ENCODE peak calls at places on chromosomes 7 and 10, in eight cellular contexts. V is GM23338; K is ascending aorta; F is body of pancreas; W is stomach; M is neuronal stem cell; I is CD8-positive, alpha-beta memory T cell; U is BJ. J is an unnamed sample. For H3K27me3 and H3K36me3, the result is how much of the 10 kb centered on the place peaks cover.

GRCh38 chr10:49396666-49396999 is 744 bp upstream of the DRGX start:
- DNase-seq in V (no peak), K (no peak), F (no peak), W (no peak), M (no peak), I (no peak), U (no peak), J (no peak)

GRCh38 chr7:40746841-40747556 is 612.2 kb downstream of the SUGCT start:
- DNase-seq in V (no peak), K (no peak), F (no peak), W (no peak), M (no peak), I (no peak), U (no peak), J (no peak)

GRCh38 chr10:89171996-89172395 is 35.1 kb downstream of the CH25H start:
- DNase-seq in V (no peak), K (no peak), F (no peak), W (no peak), M (no peak), I (no peak), U (no peak), J (no peak)

GRCh38 chr7:23449941-23450340 is 20.4 kb downstream of the IGF2BP3 start:
- DNase-seq in V (no peak), K (no peak), F (no peak), W (no peak), M (no peak), I (no peak), U (no peak), J (no peak)

GRCh38 chr10:7953447-7953846 is 101.0 kb upstream of the GATA3 start:
- DNase-seq in V (no peak), K (no peak), F (no peak), W (no peak), M (no peak), I (no peak), U (no peak), J (no peak)

GRCh38 chr7:76424413-76425111 is at the start of gene ZP3:
- DNase-seq in V (no peak), K (no peak), F (no peak), W (no peak), M (no peak), I (no peak), U (no peak), J (no peak)

GRCh38 chr10:88117227-88117626 is 253.8 kb downstream of the PTEN start:
- DNase-seq in V (no peak), K (no peak), F (no peak), W (no peak), M (no peak), I (no peak), U (no peak), J (no peak)

GRCh38 chr7:2920041-2920440 is 75.9 kb upstream of the GNA12 start:
- DNase-seq in V (no peak), K (no peak), F (no peak), W (no peak), M (no peak), I (no peak), U (no peak), J (no peak)

GRCh38 chr10:133616371-133617130 is 10.0 kb downstream of the FRG2B start:
- DNase-seq in V (no peak), K (no peak), F (peak), W (peak), M (no peak), I (no peak), U (no peak), J (no peak)

GRCh38 chr7:100720320-100720644 is at the start of gene EPO:
- DNase-seq in V (peak), K (no peak), F (no peak), W (no peak), M (no peak), I (no peak), U (no peak), J (no peak)

GRCh38 chr10:511849-512191 is 177.6 kb downstream of the DIP2C start:
- DNase-seq in V (no peak), K (no peak), F (no peak), W (no peak), M (no peak), I (no peak), U (no peak), J (peak)

GRCh38 chr10:38038107-38038931 is 27.8 kb downstream of the ZNF33A start:
- DNase-seq in V (no peak), K (no peak), F (no peak), W (no peak), M (no peak), I (no peak), U (no peak), J (no peak)

GRCh38 chr7:12648704-12649261 is 38.6 kb upstream of the ARL4A start:
- DNase-seq in V (peak), K (no peak), F (no peak), W (no peak), M (no peak), I (no peak), U (no peak), J (no peak)

GRCh38 chr10:118568327-118568848 is 27.1 kb downstream of the PRLHR start:
- DNase-seq in V (peak), K (no peak), F (peak), W (no peak), M (peak), I (peak), U (no peak), J (no peak)

GRCh38 chr10:19904202-19904661 is 88.0 kb downstream of the PLXDC2 start:
- DNase-seq in V (no peak), K (no peak), F (no peak), W (no peak), M (no peak), I (no peak), U (no peak), J (no peak)

GRCh38 chr7:4733936-4734528 is 41.4 kb upstream of the AP5Z1 start:
- DNase-seq in V (no peak), K (no peak), F (no peak), W (no peak), M (no peak), I (no peak), U (no peak), J (no peak)

GRCh38 chr10:124998624-124999291 is 56.8 kb downstream of the ZRANB1 start:
- DNase-seq in V (no peak), K (no peak), F (peak), W (no peak), M (no peak), I (no peak), U (no peak), J (peak)

GRCh38 chr7:113113912-113114311 is 4.4 kb downstream of the SMIM30 start:
- DNase-seq in V (peak), K (no peak), F (no peak), W (no peak), M (peak), I (no peak), U (no peak), J (no peak)

GRCh38 chr10:74947781-74948401 is 121.5 kb downstream of the KAT6B start:
- DNase-seq in V (no peak), K (no peak), F (no peak), W (no peak), M (no peak), I (no peak), U (no peak), J (no peak)

GRCh38 chr7:118185163-118185860 is 1.3 kb downstream of the LSM8 start:
- DNase-seq in V (no peak), K (no peak), F (no peak), W (no peak), M (no peak), I (no peak), U (peak), J (no peak)

GRCh38 chr10:84089162-84089561 is 50.1 kb upstream of the GHITM start:
- DNase-seq in V (no peak), K (no peak), F (no peak), W (no peak), M (no peak), I (no peak), U (no peak), J (no peak)

GRCh38 chr10:43227911-43228782 is 38.7 kb downstream of the RASGEF1A start:
- DNase-seq in V (no peak), K (no peak), F (peak), W (no peak), M (no peak), I (peak), U (no peak), J (peak)

GRCh38 chr10:24382979-24383663 is 174.2 kb downstream of the KIAA1217 start:
- DNase-seq in V (peak), K (no peak), F (no peak), W (peak), M (no peak), I (no peak), U (no peak), J (no peak)

GRCh38 chr7:22730921-22731654 is 4.1 kb downstream of the IL6 start:
- DNase-seq in V (no peak), K (no peak), F (no peak), W (no peak), M (no peak), I (no peak), U (peak), J (no peak)

GRCh38 chr7:68414631-68415425 is 1183.4 kb upstream of the AUTS2 start:
- DNase-seq in V (no peak), K (no peak), F (no peak), W (no peak), M (no peak), I (no peak), U (no peak), J (no peak)

GRCh38 chr10:15368456-15368855 is 2.6 kb downstream of the FAM171A1 start:
- DNase-seq in V (no peak), K (no peak), F (no peak), W (no peak), M (no peak), I (no peak), U (no peak), J (no peak)
- H3K4me3 ChIP-seq in V (no peak), K (no peak), F (no peak), W (no peak), M (no peak), I (no peak), U (no peak), J (no peak)

DNA sequence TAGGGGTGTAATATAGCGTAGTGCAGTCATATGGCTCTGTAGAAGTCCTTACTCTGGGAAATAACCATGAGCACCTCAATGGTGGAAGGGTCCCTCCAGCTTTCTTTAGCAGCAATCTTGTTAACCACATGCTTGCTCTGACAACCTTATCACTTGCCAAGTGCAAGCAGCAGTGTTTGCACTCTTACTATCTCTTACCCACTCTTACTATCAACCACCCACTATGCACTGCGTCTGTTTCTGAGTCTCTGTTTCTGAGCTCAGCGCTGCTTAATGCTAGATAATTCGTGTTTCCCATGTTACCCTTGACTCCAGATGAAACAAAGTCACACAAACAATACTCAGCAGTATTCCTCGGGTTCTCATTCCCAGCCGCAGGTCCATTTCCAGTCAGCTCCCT is 433.7 kb upstream of the PFKP start:
- DNase-seq in V (no peak), K (no peak), F (no peak), W (no peak), M (no peak), I (no peak), U (no peak), J (no peak)
- H3K27me3 ChIP-seq in V (under half), K (under half), F (under half), W (under half), M (under half), I (under half), U (under half), J (under half)

GRCh38 chr10:78035025-78035424 is 1.4 kb downstream of the RPS24 start:
- DNase-seq in V (no peak), K (no peak), F (no peak), W (no peak), M (no peak), I (no peak), U (no peak), J (no peak)

GRCh38 chr10:78035437-78035836 is 1.8 kb downstream of the RPS24 start:
- DNase-seq in V (no peak), K (no peak), F (no peak), W (no peak), M (no peak), I (no peak), U (no peak), J (no peak)

GRCh38 chr10:78033623-78034470 is at the start of gene RPS24:
- DNase-seq in V (peak), K (peak), F (peak), W (peak), M (peak), I (peak), U (peak), J (peak)

GRCh38 chr10:78038105-78038504 is 4.4 kb downstream of the RPS24 start:
- DNase-seq in V (no peak), K (no peak), F (no peak), W (no peak), M (no peak), I (no peak), U (no peak), J (no peak)

DNA sequence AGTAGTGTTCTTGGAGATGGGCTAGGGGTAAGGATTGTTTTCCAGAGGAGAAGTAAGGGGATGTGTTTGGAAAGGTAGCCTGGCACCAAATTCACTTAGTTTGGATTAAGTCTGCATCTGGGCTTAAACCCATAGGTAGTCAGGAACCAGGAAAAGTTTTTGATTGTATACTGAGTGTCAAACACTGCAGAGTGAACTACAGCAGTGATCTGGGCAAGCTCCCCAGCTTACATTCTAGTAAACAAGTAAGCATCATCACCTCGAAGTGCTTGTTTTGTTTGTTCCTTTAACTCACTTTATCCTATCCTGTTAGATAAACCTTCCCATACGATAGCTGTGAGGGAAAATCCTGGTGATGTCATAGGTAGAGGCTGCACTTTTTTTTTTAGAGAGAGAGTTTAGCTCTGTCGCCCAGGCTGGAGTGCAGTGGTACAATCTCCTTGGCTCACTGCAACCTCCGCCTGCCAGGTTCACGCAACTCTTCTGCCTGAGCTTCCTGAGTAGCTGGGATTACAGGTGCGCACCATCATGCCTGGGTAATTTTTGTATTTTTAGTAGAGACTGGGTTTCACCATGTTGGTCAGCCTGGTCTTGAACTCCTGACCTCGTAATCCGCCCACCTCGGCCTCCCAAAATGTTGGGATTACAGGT is 2.4 kb downstream of the RPS24 start:
- DNase-seq in V (no peak), K (no peak), F (no peak), W (no peak), M (no peak), I (no peak), U (no peak), J (no peak)
- H3K36me3 ChIP-seq in V (half or more), K (half or more), F (under half), W (half or more), M (under half), I (half or more), U (under half), J (half or more)

DNA sequence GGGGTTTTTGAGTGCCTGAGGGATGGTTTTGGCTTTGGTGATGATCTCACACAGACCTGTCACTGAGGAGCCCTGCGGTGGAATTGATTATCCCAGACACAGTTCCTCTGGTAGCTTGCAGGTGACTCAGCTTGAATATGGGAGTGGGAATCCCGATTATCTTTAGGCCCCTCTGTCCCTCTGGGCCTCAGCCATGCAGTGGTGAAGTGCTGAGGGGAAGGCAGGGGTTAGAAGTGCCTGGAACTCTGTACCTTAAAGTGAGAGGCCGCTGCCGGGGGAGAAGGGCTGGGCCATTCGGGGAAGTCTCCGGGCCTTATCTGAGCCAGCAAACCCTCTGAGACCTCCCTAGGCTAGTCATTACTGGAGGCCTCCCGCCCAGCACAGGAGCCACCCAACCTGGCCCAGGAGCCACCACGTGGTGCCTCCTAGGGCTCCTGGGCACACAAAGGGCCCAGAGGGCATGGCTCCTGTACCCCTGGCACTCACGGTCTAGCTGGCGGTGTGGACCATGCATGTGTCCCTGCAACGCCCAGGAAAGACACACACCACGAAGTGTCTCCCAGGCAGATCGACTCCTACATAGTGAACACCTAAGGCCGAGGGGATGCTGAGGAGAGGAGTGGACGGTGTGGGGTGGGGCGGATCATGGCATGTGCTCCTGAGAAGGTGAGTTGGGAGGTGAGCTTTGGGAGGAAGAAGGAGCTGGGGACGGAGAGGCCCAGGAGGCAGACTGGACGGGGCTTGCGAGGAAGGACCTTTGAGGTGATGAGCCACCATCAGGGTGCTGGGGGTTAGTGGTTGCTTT is 56.2 kb downstream of the HK1 start:
- DNase-seq in V (no peak), K (no peak), F (no peak), W (no peak), M (no peak), I (no peak), U (no peak), J (no peak)
- H3K4me3 ChIP-seq in V (no peak), K (peak), F (no peak), W (peak), M (no peak), I (peak), U (no peak), J (no peak)

J was measured in upper lobe of right lung.